ENCODE peak calls at places on chromosomes 13 and 19, in four cellular contexts. H, Z, W and J are unnamed samples.

GRCh38 chr19:39518458-39518857 is 3.5 kb downstream of the SELENOV start:
- DNase-seq in H (no peak), W (no peak), Z (no peak), J (no peak)

GRCh38 chr19:31335716-31336115 is 13.5 kb downstream of the TSHZ3 start:
- DNase-seq in H (no peak), Z (no peak), W (no peak), J (no peak)

GRCh38 chr13:111490611-111491010 is 170.2 kb downstream of the TEX29 start:
- DNase-seq in H (no peak), W (no peak), Z (no peak), J (no peak)

GRCh38 chr19:37943480-37943879 is 36.5 kb downstream of the SIPA1L3 start:
- DNase-seq in W (no peak), H (no peak), Z (no peak), J (no peak)

GRCh38 chr13:98300956-98301641 is 124.0 kb upstream of the RNF113B start:
- DNase-seq in Z (no peak), W (no peak), H (peak; percentile 82), J (no peak)

GRCh38 chr19:54561840-54562239 is 11.8 kb upstream of the LILRA2 start:
- DNase-seq in W (no peak), H (no peak), Z (no peak), J (no peak)

GRCh38 chr19:29823581-29824330 is 12.0 kb downstream of the CCNE1 start:
- DNase-seq in H (no peak), Z (no peak), W (no peak), J (no peak)

GRCh38 chr19:6264077-6264445 is 15.7 kb downstream of the MLLT1 start:
- DNase-seq in W (no peak), Z (no peak), H (peak; percentile 80), J (no peak)

GRCh38 chr19:18304194-18304495 is 18.7 kb downstream of the LSM4 start:
- DNase-seq in Z (no peak), W (no peak), H (no peak), J (no peak)

GRCh38 chr19:18021121-18021755 is 13.3 kb downstream of the ARRDC2 start:
- DNase-seq in W (no peak), Z (peak; percentile 56), H (peak; percentile 88), J (peak; percentile 82)

GRCh38 chr19:56839665-56840451 is 668 bp downstream of the PEG3 start:
- DNase-seq in W (peak; percentile 94), Z (peak; percentile 96), H (no peak), J (peak; percentile 96)

GRCh38 chr19:8269724-8270123 is 38.4 kb downstream of the CD320 start:
- DNase-seq in H (no peak), W (no peak), Z (no peak), J (peak; percentile 0)

GRCh38 chr19:45340899-45341453 is 426 bp downstream of the KLC3 start:
- DNase-seq in Z (no peak), H (peak; percentile 8), W (no peak), J (peak; percentile 23)

GRCh38 chr13:30690282-30691188 is 44.8 kb upstream of the ALOX5AP start:
- DNase-seq in H (peak; percentile 99), Z (no peak), W (peak; percentile 93), J (no peak)

GRCh38 chr19:49106648-49107135 is 7.5 kb upstream of the LIN7B start:
- DNase-seq in Z (peak; percentile 6), W (no peak), H (peak; percentile 45), J (no peak)

GRCh38 chr19:33177417-33177976 is 16.6 kb upstream of the LRP3 start:
- DNase-seq in H (no peak), W (no peak), Z (no peak), J (no peak)

GRCh38 chr13:102597029-102598015 is 536 bp downstream of the TPP2 start:
- DNase-seq in W (no peak), Z (no peak), H (peak; percentile 52), J (no peak)

GRCh38 chr19:48342841-48343540 is 17.6 kb downstream of the EMP3 start:
- DNase-seq in Z (no peak), H (peak; percentile 38), W (no peak), J (no peak)

GRCh38 chr13:103142091-103142594 is 75.9 kb upstream of the SLC10A2 start:
- DNase-seq in W (no peak), Z (no peak), H (no peak), J (no peak)

GRCh38 chr19:39845172-39845571 is 1.0 kb downstream of the FBL start:
- DNase-seq in Z (no peak), W (no peak), H (no peak), J (no peak)

GRCh38 chr13:108463365-108463764 is 166.0 kb upstream of the MYO16 start:
- DNase-seq in H (peak; percentile 94), W (peak; percentile 87), Z (no peak), J (no peak)

GRCh38 chr19:2059422-2060201 is 8.6 kb upstream of the MKNK2 start:
- DNase-seq in Z (no peak), H (peak; percentile 61), W (peak; percentile 89), J (peak; percentile 85)

GRCh38 chr19:38031423-38031770 is 124.4 kb downstream of the SIPA1L3 start:
- DNase-seq in W (no peak), H (peak; percentile 87), Z (no peak), J (no peak)

GRCh38 chr13:52070929-52071523 is 46.5 kb downstream of the UTP14C start:
- DNase-seq in Z (no peak), W (peak; percentile 3), H (peak; percentile 32), J (no peak)

GRCh38 chr13:72651196-72651595 is 76.2 kb downstream of the MZT1 start:
- DNase-seq in Z (no peak), H (no peak), W (no peak), J (no peak)

GRCh38 chr13:82698941-82699340 is 1183.3 kb downstream of the SLITRK1 start:
- DNase-seq in Z (no peak), H (no peak), W (no peak), J (no peak)

GRCh38 chr19:19204181-19204580 is 967 bp upstream of the NR2C2AP start:
- DNase-seq in W (no peak), H (no peak), Z (no peak), J (no peak)

GRCh38 chr13:21812192-21812626 is 141.3 kb downstream of the FGF9 start:
- DNase-seq in H (no peak), W (no peak), Z (no peak), J (peak; percentile 50)

GRCh38 chr13:101487046-101487830 is 34.8 kb downstream of the ITGBL1 start:
- DNase-seq in W (no peak), H (no peak), Z (no peak), J (no peak)

GRCh38 chr13:40220299-40220935 is 446.0 kb downstream of the FOXO1 start:
- DNase-seq in H (no peak), Z (no peak), W (no peak), J (no peak)

GRCh38 chr13:45473627-45474026 is 8.9 kb downstream of the COG3 start:
- DNase-seq in H (no peak), W (no peak), Z (no peak), J (no peak)

GRCh38 chr19:13018037-13018914 is 23.0 kb downstream of the NFIX start:
- DNase-seq in H (peak; percentile 35), Z (peak; percentile 54), W (no peak), J (no peak)

GRCh38 chr19:28871099-28871725 is 341.7 kb downstream of the UQCRFS1 start:
- DNase-seq in Z (no peak), W (no peak), H (no peak), J (no peak)

GRCh38 chr13:73671011-73671410 is 463.2 kb downstream of the KLF12 start:
- DNase-seq in W (no peak), H (no peak), Z (no peak), J (no peak)

GRCh38 chr19:6464070-6464873 is at the start of gene CRB3:
- DNase-seq in H (no peak), Z (no peak), W (no peak), J (peak; percentile 96)

GRCh38 chr13:106118050-106118449 is 417.4 kb downstream of the EFNB2 start:
- DNase-seq in W (no peak), H (peak; percentile 32), Z (no peak), J (no peak)

GRCh38 chr13:88857256-88857655 is 1186.1 kb downstream of the SLITRK5 start:
- DNase-seq in W (no peak), H (no peak), Z (no peak), J (no peak)

GRCh38 chr19:48969276-48970138 is 4.4 kb downstream of the FTL start:
- DNase-seq in H (no peak), Z (no peak), W (no peak), J (peak; percentile 26)